ENCODE peak calls at places on chromosomes 11 and 22, in ten cellular contexts. One of them, this sample, is unnamed.

GRCh38 chr11:65503923-65504670 is 5.3 kb downstream of the MALAT1 start:
- DNase-seq in Peyer's patch: no peak
- DNase-seq in PC-3: no peak
- DNase-seq in GM12865: no peak
- DNase-seq in fibroblast of mammary gland: peak; percentile 55
- DNase-seq in stomach: no peak
- DNase-seq in CD4-positive, alpha-beta T cell: no peak
- DNase-seq in uterus: no peak
- DNase-seq in upper lobe of right lung: no peak
- DNase-seq in nephron progenitor cell: no peak
- DNase-seq in this sample: no peak

GRCh38 chr11:125263268-125263790 is 98.8 kb downstream of the PKNOX2 start:
- DNase-seq in fibroblast of mammary gland: peak; percentile 91
- DNase-seq in Peyer's patch: peak; percentile 60
- DNase-seq in uterus: peak; percentile 79
- DNase-seq in upper lobe of right lung: peak; percentile 82
- DNase-seq in CD4-positive, alpha-beta T cell: no peak
- DNase-seq in PC-3: no peak
- DNase-seq in GM12865: peak; percentile 10
- DNase-seq in nephron progenitor cell: peak; percentile 82
- DNase-seq in stomach: peak; percentile 53
- DNase-seq in this sample: peak; percentile 79

GRCh38 chr11:123653997-123654565 is 343 bp downstream of the SCN3B start:
- DNase-seq in stomach: peak; percentile 32
- DNase-seq in GM12865: no peak
- DNase-seq in CD4-positive, alpha-beta T cell: no peak
- DNase-seq in nephron progenitor cell: peak; percentile 79
- DNase-seq in Peyer's patch: peak; percentile 63
- DNase-seq in uterus: peak; percentile 50
- DNase-seq in upper lobe of right lung: peak; percentile 71
- DNase-seq in PC-3: peak; percentile 16
- DNase-seq in fibroblast of mammary gland: peak; percentile 18
- DNase-seq in this sample: peak; percentile 35

GRCh38 chr22:21632237-21632895 is at the start of gene CCDC116:
- DNase-seq in CD4-positive, alpha-beta T cell: peak; percentile 54
- DNase-seq in GM12865: peak; percentile 54
- DNase-seq in upper lobe of right lung: peak; percentile 76
- DNase-seq in PC-3: no peak
- DNase-seq in Peyer's patch: no peak
- DNase-seq in uterus: no peak
- DNase-seq in nephron progenitor cell: peak; percentile 54
- DNase-seq in fibroblast of mammary gland: no peak
- DNase-seq in stomach: peak; percentile 33
- DNase-seq in this sample: peak; percentile 85

GRCh38 chr11:133981156-133981555 is 24.4 kb upstream of the IGSF9B start:
- DNase-seq in fibroblast of mammary gland: no peak
- DNase-seq in stomach: no peak
- DNase-seq in Peyer's patch: no peak
- DNase-seq in PC-3: no peak
- DNase-seq in CD4-positive, alpha-beta T cell: no peak
- DNase-seq in nephron progenitor cell: no peak
- DNase-seq in upper lobe of right lung: no peak
- DNase-seq in GM12865: no peak
- DNase-seq in uterus: no peak
- DNase-seq in this sample: no peak

GRCh38 chr11:130383363-130384168 is 44.8 kb downstream of the ADAMTS8 start:
- DNase-seq in GM12865: no peak
- DNase-seq in fibroblast of mammary gland: peak; percentile 90
- DNase-seq in CD4-positive, alpha-beta T cell: no peak
- DNase-seq in PC-3: peak; percentile 98
- DNase-seq in nephron progenitor cell: peak; percentile 26
- DNase-seq in Peyer's patch: no peak
- DNase-seq in stomach: no peak
- DNase-seq in upper lobe of right lung: no peak
- DNase-seq in uterus: no peak
- DNase-seq in this sample: no peak

GRCh38 chr11:18748766-18749375 is 22.9 kb upstream of the IGSF22 start:
- DNase-seq in GM12865: no peak
- DNase-seq in Peyer's patch: no peak
- DNase-seq in fibroblast of mammary gland: peak; percentile 54
- DNase-seq in PC-3: no peak
- DNase-seq in stomach: no peak
- DNase-seq in nephron progenitor cell: no peak
- DNase-seq in CD4-positive, alpha-beta T cell: no peak
- DNase-seq in uterus: no peak
- DNase-seq in upper lobe of right lung: no peak
- DNase-seq in this sample: no peak

GRCh38 chr11:66809592-66809991 is 33.6 kb upstream of the RCE1 start:
- DNase-seq in upper lobe of right lung: no peak
- DNase-seq in Peyer's patch: no peak
- DNase-seq in stomach: no peak
- DNase-seq in uterus: no peak
- DNase-seq in GM12865: no peak
- DNase-seq in nephron progenitor cell: no peak
- DNase-seq in CD4-positive, alpha-beta T cell: no peak
- DNase-seq in PC-3: no peak
- DNase-seq in fibroblast of mammary gland: no peak
- DNase-seq in this sample: no peak

GRCh38 chr11:22049276-22049675 is 143.6 kb upstream of the ANO5 start:
- DNase-seq in Peyer's patch: no peak
- DNase-seq in stomach: no peak
- DNase-seq in nephron progenitor cell: no peak
- DNase-seq in PC-3: peak; percentile 14
- DNase-seq in uterus: no peak
- DNase-seq in fibroblast of mammary gland: no peak
- DNase-seq in GM12865: no peak
- DNase-seq in CD4-positive, alpha-beta T cell: no peak
- DNase-seq in upper lobe of right lung: no peak
- DNase-seq in this sample: no peak

GRCh38 chr22:41762980-41763779 is 37.3 kb upstream of the CCDC134 start:
- DNase-seq in Peyer's patch: no peak
- DNase-seq in CD4-positive, alpha-beta T cell: peak; percentile 38
- DNase-seq in nephron progenitor cell: peak; percentile 67
- DNase-seq in PC-3: peak; percentile 5
- DNase-seq in stomach: no peak
- DNase-seq in fibroblast of mammary gland: no peak
- DNase-seq in GM12865: peak; percentile 84
- DNase-seq in uterus: no peak
- DNase-seq in upper lobe of right lung: no peak
- DNase-seq in this sample: no peak

GRCh38 chr11:119673389-119674336 is 55.3 kb downstream of the NECTIN1 start:
- DNase-seq in fibroblast of mammary gland: no peak
- DNase-seq in upper lobe of right lung: no peak
- DNase-seq in stomach: peak; percentile 30
- DNase-seq in uterus: no peak
- DNase-seq in PC-3: no peak
- DNase-seq in GM12865: peak; percentile 91
- DNase-seq in nephron progenitor cell: no peak
- DNase-seq in Peyer's patch: no peak
- DNase-seq in CD4-positive, alpha-beta T cell: no peak
- DNase-seq in this sample: peak; percentile 74

GRCh38 chr11:109795234-109795633 is 298.0 kb upstream of the ZC3H12C start:
- DNase-seq in uterus: no peak
- DNase-seq in stomach: no peak
- DNase-seq in CD4-positive, alpha-beta T cell: no peak
- DNase-seq in GM12865: no peak
- DNase-seq in Peyer's patch: no peak
- DNase-seq in fibroblast of mammary gland: peak; percentile 83
- DNase-seq in nephron progenitor cell: no peak
- DNase-seq in upper lobe of right lung: no peak
- DNase-seq in PC-3: no peak
- DNase-seq in this sample: no peak

GRCh38 chr22:27100789-27101188 is 443.4 kb downstream of the MIAT start:
- DNase-seq in CD4-positive, alpha-beta T cell: no peak
- DNase-seq in upper lobe of right lung: no peak
- DNase-seq in stomach: no peak
- DNase-seq in PC-3: no peak
- DNase-seq in uterus: peak; percentile 32
- DNase-seq in nephron progenitor cell: peak; percentile 83
- DNase-seq in GM12865: no peak
- DNase-seq in Peyer's patch: no peak
- DNase-seq in fibroblast of mammary gland: no peak
- DNase-seq in this sample: no peak

GRCh38 chr11:66835762-66836405 is 7.4 kb upstream of the RCE1 start:
- DNase-seq in CD4-positive, alpha-beta T cell: no peak
- DNase-seq in GM12865: peak; percentile 2
- DNase-seq in uterus: no peak
- DNase-seq in Peyer's patch: no peak
- DNase-seq in stomach: no peak
- DNase-seq in fibroblast of mammary gland: peak; percentile 80
- DNase-seq in PC-3: no peak
- DNase-seq in nephron progenitor cell: no peak
- DNase-seq in upper lobe of right lung: no peak
- DNase-seq in this sample: no peak

GRCh38 chr22:31296258-31296657 is 4.0 kb upstream of the PIK3IP1 start:
- DNase-seq in CD4-positive, alpha-beta T cell: no peak
- DNase-seq in stomach: no peak
- DNase-seq in upper lobe of right lung: no peak
- DNase-seq in Peyer's patch: no peak
- DNase-seq in uterus: no peak
- DNase-seq in nephron progenitor cell: no peak
- DNase-seq in GM12865: no peak
- DNase-seq in fibroblast of mammary gland: peak; percentile 81
- DNase-seq in PC-3: no peak
- DNase-seq in this sample: no peak

GRCh38 chr11:10628506-10629236 is 60.2 kb upstream of the LYVE1 start:
- DNase-seq in upper lobe of right lung: peak; percentile 49
- DNase-seq in fibroblast of mammary gland: no peak
- DNase-seq in GM12865: peak; percentile 7
- DNase-seq in nephron progenitor cell: no peak
- DNase-seq in PC-3: no peak
- DNase-seq in stomach: no peak
- DNase-seq in CD4-positive, alpha-beta T cell: peak; percentile 50
- DNase-seq in uterus: no peak
- DNase-seq in Peyer's patch: no peak
- DNase-seq in this sample: no peak

GRCh38 chr11:67731583-67731982 is 57.2 kb upstream of the ALDH3B2 start:
- DNase-seq in CD4-positive, alpha-beta T cell: no peak
- DNase-seq in stomach: no peak
- DNase-seq in nephron progenitor cell: no peak
- DNase-seq in uterus: no peak
- DNase-seq in GM12865: no peak
- DNase-seq in Peyer's patch: no peak
- DNase-seq in upper lobe of right lung: no peak
- DNase-seq in PC-3: peak; percentile 12
- DNase-seq in fibroblast of mammary gland: no peak
- DNase-seq in this sample: no peak

GRCh38 chr11:119361056-119361787 is 14.7 kb upstream of the MFRP start:
- DNase-seq in upper lobe of right lung: peak; percentile 83
- DNase-seq in uterus: peak; percentile 75
- DNase-seq in fibroblast of mammary gland: peak; percentile 95
- DNase-seq in stomach: no peak
- DNase-seq in nephron progenitor cell: peak; percentile 69
- DNase-seq in CD4-positive, alpha-beta T cell: no peak
- DNase-seq in GM12865: peak; percentile 26
- DNase-seq in Peyer's patch: peak; percentile 60
- DNase-seq in PC-3: peak; percentile 97
- DNase-seq in this sample: peak; percentile 79

DNA sequence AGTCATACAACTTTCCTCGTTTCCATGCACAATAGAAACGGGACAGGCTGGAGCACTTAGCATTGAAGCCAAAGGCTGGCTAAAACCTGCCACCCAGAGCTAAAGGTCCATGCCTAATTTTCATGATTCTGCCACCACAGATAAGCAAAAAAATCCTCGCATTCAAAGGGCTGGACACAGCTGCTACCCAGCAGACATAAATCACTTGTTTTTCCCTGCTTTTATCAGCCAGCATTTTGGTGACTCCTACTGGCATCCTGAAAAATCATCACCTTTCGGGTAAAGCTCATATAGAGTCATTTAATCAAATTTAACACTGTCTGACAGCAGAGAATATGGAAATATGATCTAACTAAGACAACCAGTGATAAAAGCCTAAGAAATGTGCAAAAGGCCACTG is 37.9 kb downstream of the ALG9 start:
- DNase-seq in upper lobe of right lung: no peak
- DNase-seq in nephron progenitor cell: no peak
- DNase-seq in Peyer's patch: no peak
- DNase-seq in PC-3: no peak
- DNase-seq in fibroblast of mammary gland: peak; percentile 39
- DNase-seq in uterus: no peak
- DNase-seq in stomach: no peak
- DNase-seq in GM12865: no peak
- DNase-seq in CD4-positive, alpha-beta T cell: no peak
- DNase-seq in this sample: no peak
- TF ChIP-seq CTCF in upper lobe of right lung: no peak
- TF ChIP-seq CTCF in nephron progenitor cell: no peak
- TF ChIP-seq CTCF in Peyer's patch: no peak
- TF ChIP-seq CTCF in PC-3: no peak
- TF ChIP-seq CTCF in fibroblast of mammary gland: peak; percentile 9
- TF ChIP-seq CTCF in uterus: no peak
- TF ChIP-seq CTCF in stomach: no peak
- TF ChIP-seq CTCF in GM12865: no peak
- TF ChIP-seq CTCF in CD4-positive, alpha-beta T cell: no peak
- TF ChIP-seq CTCF in this sample: no peak

DNA sequence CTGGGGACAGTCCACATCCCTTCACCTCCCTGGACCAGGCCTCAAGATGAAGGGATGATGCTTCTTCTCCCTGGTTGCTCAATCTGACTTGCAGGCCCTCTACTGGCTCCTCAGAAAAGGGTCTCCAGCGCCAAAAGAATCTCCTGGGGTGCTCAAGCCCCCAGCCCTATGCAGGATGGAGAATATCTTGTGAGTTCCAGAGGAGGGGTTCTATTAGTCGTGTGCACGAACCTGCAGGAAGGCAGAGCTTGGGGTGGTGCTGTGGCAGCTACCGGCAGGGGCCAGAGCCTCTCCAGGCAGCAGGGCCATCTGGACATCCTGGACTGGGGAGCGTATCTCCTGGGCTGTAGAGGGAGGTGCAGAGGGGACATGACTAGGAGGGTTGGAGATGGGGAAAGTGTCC is 1339.5 kb downstream of the BRD1 start:
- DNase-seq in upper lobe of right lung: no peak
- DNase-seq in CD4-positive, alpha-beta T cell: no peak
- DNase-seq in fibroblast of mammary gland: no peak
- DNase-seq in PC-3: no peak
- DNase-seq in GM12865: no peak
- DNase-seq in stomach: no peak
- DNase-seq in uterus: no peak
- DNase-seq in Peyer's patch: no peak
- DNase-seq in nephron progenitor cell: no peak
- DNase-seq in this sample: peak; percentile 24
- TF ChIP-seq CTCF in upper lobe of right lung: no peak
- TF ChIP-seq CTCF in CD4-positive, alpha-beta T cell: no peak
- TF ChIP-seq CTCF in fibroblast of mammary gland: no peak
- TF ChIP-seq CTCF in PC-3: no peak
- TF ChIP-seq CTCF in GM12865: no peak
- TF ChIP-seq CTCF in stomach: no peak
- TF ChIP-seq CTCF in uterus: no peak
- TF ChIP-seq CTCF in Peyer's patch: no peak
- TF ChIP-seq CTCF in nephron progenitor cell: peak; percentile 26
- TF ChIP-seq CTCF in this sample: no peak

GRCh38 chr11:113282898-113283297 is 31.5 kb upstream of the TTC12 start:
- DNase-seq in Peyer's patch: no peak
- DNase-seq in CD4-positive, alpha-beta T cell: no peak
- DNase-seq in stomach: no peak
- DNase-seq in PC-3: no peak
- DNase-seq in nephron progenitor cell: no peak
- DNase-seq in upper lobe of right lung: no peak
- DNase-seq in fibroblast of mammary gland: no peak
- DNase-seq in uterus: no peak
- DNase-seq in GM12865: no peak
- DNase-seq in this sample: no peak
- TF ChIP-seq CTCF in Peyer's patch: no peak
- TF ChIP-seq CTCF in CD4-positive, alpha-beta T cell: no peak
- TF ChIP-seq CTCF in stomach: no peak
- TF ChIP-seq CTCF in PC-3: no peak
- TF ChIP-seq CTCF in nephron progenitor cell: no peak
- TF ChIP-seq CTCF in upper lobe of right lung: no peak
- TF ChIP-seq CTCF in fibroblast of mammary gland: no peak
- TF ChIP-seq CTCF in uterus: no peak
- TF ChIP-seq CTCF in GM12865: no peak
- TF ChIP-seq CTCF in this sample: no peak

GRCh38 chr11:986952-987305 is 49.6 kb downstream of the MUC6 start:
- DNase-seq in upper lobe of right lung: no peak
- DNase-seq in PC-3: no peak
- DNase-seq in CD4-positive, alpha-beta T cell: no peak
- DNase-seq in nephron progenitor cell: no peak
- DNase-seq in Peyer's patch: no peak
- DNase-seq in fibroblast of mammary gland: no peak
- DNase-seq in stomach: no peak
- DNase-seq in GM12865: no peak
- DNase-seq in uterus: no peak
- DNase-seq in this sample: no peak
- TF ChIP-seq CTCF in upper lobe of right lung: no peak
- TF ChIP-seq CTCF in PC-3: no peak
- TF ChIP-seq CTCF in CD4-positive, alpha-beta T cell: no peak
- TF ChIP-seq CTCF in nephron progenitor cell: no peak
- TF ChIP-seq CTCF in Peyer's patch: no peak
- TF ChIP-seq CTCF in fibroblast of mammary gland: no peak
- TF ChIP-seq CTCF in stomach: no peak
- TF ChIP-seq CTCF in GM12865: no peak
- TF ChIP-seq CTCF in uterus: no peak
- TF ChIP-seq CTCF in this sample: no peak